ENCODE peak calls at places on chromosomes 13 and 19, in seven cellular contexts. B is stimulated activated CD4-positive, alpha-beta T cell treated with anti-CD3 and anti-CD28 coated beads, Interleukin-15, amount 100 ng/mL, for 48 hours; K is Right ventricle myocardium superior; T is activated CD4-positive, alpha-beta T cell treated with anti-CD3 and anti-CD28 coated beads for 24 hours; S is effector memory CD8-positive, alpha-beta T cell; J is stimulated activated CD8-positive, alpha-beta memory T cell treated with anti-CD3 and anti-CD28 coated beads, Interleukin-7, amount 100 ng/mL, for 1 hour; I is breast epithelium. O is an unnamed sample.
A peak's percentile ranks its signal among the peaks of the same experiment; 100 is the strongest.

GRCh38 chr19:47158879-47159509 is 28.4 kb downstream of the SAE1 start:
- DNase-seq in B (no peak), K (no peak), T (no peak), S (no peak), J (no peak), I (no peak), O (no peak)

GRCh38 chr13:26460652-26461051 is 96.8 kb upstream of the WASF3 start:
- DNase-seq in B (no peak), K (peak; percentile 88), T (no peak), S (no peak), J (no peak), I (no peak), O (no peak)

GRCh38 chr13:100564444-100565223 is 24.0 kb downstream of the GGACT start:
- DNase-seq in B (no peak), K (no peak), T (no peak), S (no peak), J (no peak), I (no peak), O (no peak)

GRCh38 chr13:85806553-85807175 is 7.4 kb upstream of the SLITRK6 start:
- DNase-seq in B (no peak), K (no peak), T (no peak), S (no peak), J (no peak), I (no peak), O (no peak)

GRCh38 chr13:42649761-42650289 is 75.9 kb downstream of the TNFSF11 start:
- DNase-seq in B (no peak), K (no peak), T (no peak), S (no peak), J (no peak), I (no peak), O (no peak)

GRCh38 chr19:36049080-36049698 is 4.9 kb downstream of the THAP8 start:
- DNase-seq in B (no peak), K (no peak), T (no peak), S (no peak), J (no peak), I (no peak), O (no peak)

GRCh38 chr19:16566161-16566560 is 6.1 kb downstream of the SLC35E1 start:
- DNase-seq in B (no peak), K (no peak), T (no peak), S (peak; percentile 77), J (peak; percentile 61), I (no peak), O (no peak)

GRCh38 chr19:10193666-10194499 is 870 bp downstream of the DNMT1 start:
- DNase-seq in B (peak; percentile 16), K (no peak), T (peak; percentile 13), S (peak; percentile 5), J (peak; percentile 2), I (no peak), O (peak; percentile 52)

GRCh38 chr19:19209372-19209771 is 2.4 kb upstream of the NCAN start:
- DNase-seq in B (no peak), K (no peak), T (no peak), S (no peak), J (no peak), I (no peak), O (no peak)

GRCh38 chr13:27446986-27447583 is 3.3 kb downstream of the MTIF3 start:
- DNase-seq in B (no peak), K (no peak), T (no peak), S (no peak), J (no peak), I (no peak), O (no peak)

GRCh38 chr13:99377641-99378040 is 70.4 kb upstream of the GPR183 start:
- DNase-seq in B (no peak), K (no peak), T (no peak), S (no peak), J (no peak), I (no peak), O (no peak)

GRCh38 chr13:101627556-101627943 is 175.1 kb downstream of the ITGBL1 start:
- DNase-seq in B (no peak), K (no peak), T (no peak), S (no peak), J (no peak), I (no peak), O (no peak)

GRCh38 chr13:96730676-96731075 is 263.6 kb downstream of the OXGR1 start:
- DNase-seq in B (no peak), K (no peak), T (no peak), S (no peak), J (no peak), I (no peak), O (no peak)